ENCODE peak calls at places on chromosomes 13 and 19, in seven cellular contexts. L, G, C, X, T, Y and R are unnamed samples.

GRCh38 chr19:46408611-46409039 is 4.7 kb downstream of the CCDC8 start:
- DNase-seq in L (no peak), G (no peak), C (no peak), X (peak), T (no peak), Y (no peak), R (peak)

GRCh38 chr19:48966541-48967345 is 1.6 kb downstream of the FTL start:
- DNase-seq in L (no peak), G (no peak), C (peak), X (no peak), T (no peak), Y (no peak), R (peak)

GRCh38 chr13:59915252-59915651 is 248.5 kb downstream of the DIAPH3 start:
- DNase-seq in L (no peak), G (no peak), C (no peak), X (no peak), T (no peak), Y (no peak), R (no peak)

GRCh38 chr19:42467437-42467760 is 24.7 kb upstream of the CXCL17 start:
- DNase-seq in L (no peak), G (no peak), C (no peak), X (no peak), T (no peak), Y (peak), R (peak)

GRCh38 chr13:75757336-75757735 is 121.2 kb downstream of the LMO7 start:
- DNase-seq in L (no peak), G (no peak), C (no peak), X (no peak), T (no peak), Y (no peak), R (no peak)

GRCh38 chr19:40445945-40446784 is 2.0 kb upstream of the SERTAD3 start:
- DNase-seq in L (no peak), G (no peak), C (no peak), X (no peak), T (no peak), Y (no peak), R (peak)

GRCh38 chr19:49468746-49469447 is 5.1 kb upstream of the FLT3LG start:
- DNase-seq in L (peak), G (no peak), C (no peak), X (peak), T (peak), Y (peak), R (peak)

GRCh38 chr19:44890366-44891015 is 563 bp upstream of the TOMM40 start:
- DNase-seq in L (peak), G (peak), C (peak), X (no peak), T (peak), Y (peak), R (peak)

GRCh38 chr19:12159773-12160414 is 3.0 kb upstream of the ZNF136 start:
- DNase-seq in L (no peak), G (no peak), C (no peak), X (no peak), T (no peak), Y (peak), R (no peak)

GRCh38 chr19:17766543-17767131 is 15.4 kb downstream of the FCHO1 start:
- DNase-seq in L (peak), G (peak), C (peak), X (peak), T (peak), Y (peak), R (peak)

GRCh38 chr13:100589178-100589725 is 663 bp upstream of the GGACT start:
- DNase-seq in L (no peak), G (no peak), C (no peak), X (no peak), T (no peak), Y (no peak), R (no peak)

GRCh38 chr13:46831588-46832194 is 34.7 kb upstream of the ESD start:
- DNase-seq in L (peak), G (no peak), C (peak), X (no peak), T (peak), Y (peak), R (peak)

GRCh38 chr19:3278749-3279148 is 54.3 kb downstream of the CELF5 start:
- DNase-seq in L (no peak), G (no peak), C (no peak), X (no peak), T (no peak), Y (no peak), R (no peak)

GRCh38 chr19:57559008-57559403 is 657 bp downstream of the ZNF550 start:
- DNase-seq in L (peak), G (no peak), C (peak), X (peak), T (no peak), Y (peak), R (peak)

GRCh38 chr19:1370579-1371361 is 12.9 kb upstream of the NDUFS7 start:
- DNase-seq in L (no peak), G (no peak), C (no peak), X (no peak), T (no peak), Y (no peak), R (peak)

GRCh38 chr19:49520705-49521319 is 7.0 kb upstream of the RCN3 start:
- DNase-seq in L (no peak), G (no peak), C (no peak), X (no peak), T (no peak), Y (no peak), R (no peak)

GRCh38 chr13:101155920-101156319 is 260.4 kb downstream of the NALCN start:
- DNase-seq in L (no peak), G (no peak), C (peak), X (no peak), T (no peak), Y (no peak), R (no peak)

GRCh38 chr13:64471916-64472315 is 2758.2 kb downstream of the PCDH9 start:
- DNase-seq in L (no peak), G (no peak), C (peak), X (no peak), T (no peak), Y (no peak), R (peak)

GRCh38 chr19:16386619-16387240 is 62.1 kb downstream of the KLF2 start:
- DNase-seq in L (peak), G (no peak), C (peak), X (peak), T (peak), Y (peak), R (peak)

GRCh38 chr19:40266111-40266510 is 19.0 kb downstream of the AKT2 start:
- DNase-seq in L (no peak), G (no peak), C (no peak), X (peak), T (no peak), Y (no peak), R (no peak)

GRCh38 chr13:73972503-73972902 is 161.7 kb downstream of the KLF12 start:
- DNase-seq in L (no peak), G (no peak), C (no peak), X (no peak), T (no peak), Y (no peak), R (no peak)

GRCh38 chr19:35149463-35149862 is 5.1 kb upstream of the FXYD5 start:
- DNase-seq in L (no peak), G (no peak), C (no peak), X (no peak), T (no peak), Y (no peak), R (no peak)

GRCh38 chr13:47117268-47117667 is 220.4 kb upstream of the HTR2A start:
- DNase-seq in L (no peak), G (no peak), C (no peak), X (no peak), T (no peak), Y (no peak), R (peak)

GRCh38 chr13:97892717-97893116 is 60.8 kb upstream of the IPO5 start:
- DNase-seq in L (no peak), G (no peak), C (peak), X (no peak), T (no peak), Y (no peak), R (peak)

GRCh38 chr19:32830231-32831014 is 39.1 kb downstream of the SLC7A9 start:
- DNase-seq in L (no peak), G (no peak), C (no peak), X (no peak), T (no peak), Y (no peak), R (peak)

GRCh38 chr19:39847525-39847924 is 1.3 kb upstream of the FBL start:
- DNase-seq in L (no peak), G (no peak), C (no peak), X (no peak), T (no peak), Y (no peak), R (no peak)

GRCh38 chr13:97834255-97834654 is 119.2 kb upstream of the IPO5 start:
- DNase-seq in L (no peak), G (no peak), C (peak), X (no peak), T (no peak), Y (no peak), R (no peak)

GRCh38 chr13:102648046-102648445 is 46.8 kb downstream of the METTL21C start:
- DNase-seq in L (no peak), G (no peak), C (no peak), X (no peak), T (no peak), Y (no peak), R (no peak)

GRCh38 chr13:72043361-72043760 is 176.4 kb upstream of the DACH1 start:
- DNase-seq in L (no peak), G (no peak), C (no peak), X (no peak), T (no peak), Y (no peak), R (no peak)

GRCh38 chr19:18507021-18507726 is 14.7 kb downstream of the ELL start:
- DNase-seq in L (no peak), G (no peak), C (no peak), X (peak), T (peak), Y (no peak), R (peak)

GRCh38 chr13:53201454-53202225 is 173.0 kb downstream of the OLFM4 start:
- DNase-seq in L (no peak), G (peak), C (no peak), X (peak), T (no peak), Y (no peak), R (no peak)

GRCh38 chr19:49874503-49875157 is 2.5 kb downstream of the AKT1S1 start:
- DNase-seq in L (no peak), G (no peak), C (no peak), X (no peak), T (no peak), Y (no peak), R (no peak)

GRCh38 chr19:48627211-48627864 is 8.0 kb downstream of the SPHK2 start:
- DNase-seq in L (no peak), G (no peak), C (no peak), X (no peak), T (no peak), Y (peak), R (no peak)

GRCh38 chr13:20492641-20493040 is 33.0 kb downstream of the CRYL1 start:
- DNase-seq in L (peak), G (no peak), C (peak), X (no peak), T (peak), Y (peak), R (peak)

GRCh38 chr19:41748012-41748411 is 7.3 kb upstream of the CEACAM6 start:
- DNase-seq in L (no peak), G (no peak), C (no peak), X (no peak), T (no peak), Y (no peak), R (no peak)

GRCh38 chr13:28313579-28313978 is 175.2 kb downstream of the PAN3 start:
- DNase-seq in L (peak), G (no peak), C (peak), X (no peak), T (no peak), Y (peak), R (peak)

GRCh38 chr13:35979378-35979911 is 151.7 kb downstream of the DCLK1 start:
- DNase-seq in L (no peak), G (no peak), C (peak), X (peak), T (no peak), Y (no peak), R (peak)

GRCh38 chr13:50598338-50598737 is 245.2 kb downstream of the DLEU7 start:
- DNase-seq in L (no peak), G (no peak), C (no peak), X (no peak), T (no peak), Y (no peak), R (no peak)